ENCODE peak calls at places on chromosome 17, in nine cellular contexts. One of them, this sample, is unnamed.

GRCh38 chr17:61394630-61395408 is 4.8 kb upstream of the TBX2 start:
- DNase-seq in transverse colon: no peak
- DNase-seq in GM12878: no peak
- DNase-seq in ovary: no peak
- DNase-seq in K562: no peak
- DNase-seq in Peyer's patch: no peak
- DNase-seq in endothelial cell of umbilical vein: no peak
- DNase-seq in IMR-90: peak
- DNase-seq in sigmoid colon: no peak
- DNase-seq in this sample: no peak

GRCh38 chr17:15741624-15742023 is 9.5 kb downstream of the TBC1D26 start:
- DNase-seq in transverse colon: no peak
- DNase-seq in GM12878: no peak
- DNase-seq in ovary: no peak
- DNase-seq in K562: no peak
- DNase-seq in Peyer's patch: no peak
- DNase-seq in endothelial cell of umbilical vein: no peak
- DNase-seq in IMR-90: no peak
- DNase-seq in sigmoid colon: no peak
- DNase-seq in this sample: no peak

GRCh38 chr17:12744298-12744697 is 45.0 kb upstream of the ARHGAP44 start:
- DNase-seq in transverse colon: no peak
- DNase-seq in GM12878: no peak
- DNase-seq in ovary: no peak
- DNase-seq in K562: no peak
- DNase-seq in Peyer's patch: no peak
- DNase-seq in endothelial cell of umbilical vein: no peak
- DNase-seq in IMR-90: peak
- DNase-seq in sigmoid colon: no peak
- DNase-seq in this sample: no peak

GRCh38 chr17:35912942-35913341 is 17.6 kb downstream of the RDM1 start:
- DNase-seq in transverse colon: no peak
- DNase-seq in GM12878: no peak
- DNase-seq in ovary: no peak
- DNase-seq in K562: no peak
- DNase-seq in Peyer's patch: no peak
- DNase-seq in endothelial cell of umbilical vein: no peak
- DNase-seq in IMR-90: no peak
- DNase-seq in sigmoid colon: no peak
- DNase-seq in this sample: no peak

GRCh38 chr17:21239680-21240374 is 13.4 kb downstream of the NATD1 start:
- DNase-seq in transverse colon: no peak
- DNase-seq in GM12878: no peak
- DNase-seq in ovary: no peak
- DNase-seq in K562: peak
- DNase-seq in Peyer's patch: no peak
- DNase-seq in endothelial cell of umbilical vein: no peak
- DNase-seq in IMR-90: peak
- DNase-seq in sigmoid colon: no peak
- DNase-seq in this sample: peak

GRCh38 chr17:6701719-6702118 is 11.4 kb downstream of the SLC13A5 start:
- DNase-seq in transverse colon: no peak
- DNase-seq in GM12878: no peak
- DNase-seq in ovary: no peak
- DNase-seq in K562: peak
- DNase-seq in Peyer's patch: no peak
- DNase-seq in endothelial cell of umbilical vein: peak
- DNase-seq in IMR-90: no peak
- DNase-seq in sigmoid colon: peak
- DNase-seq in this sample: peak

GRCh38 chr17:77810536-77810935 is 148.0 kb upstream of the TNRC6C start:
- DNase-seq in transverse colon: peak
- DNase-seq in GM12878: no peak
- DNase-seq in ovary: no peak
- DNase-seq in K562: no peak
- DNase-seq in Peyer's patch: no peak
- DNase-seq in endothelial cell of umbilical vein: peak
- DNase-seq in IMR-90: peak
- DNase-seq in sigmoid colon: peak
- DNase-seq in this sample: no peak

GRCh38 chr17:76252040-76252954 is 12.0 kb upstream of the RNF157 start:
- DNase-seq in transverse colon: peak
- DNase-seq in GM12878: no peak
- DNase-seq in ovary: no peak
- DNase-seq in K562: no peak
- DNase-seq in Peyer's patch: peak
- DNase-seq in endothelial cell of umbilical vein: peak
- DNase-seq in IMR-90: peak
- DNase-seq in sigmoid colon: peak
- DNase-seq in this sample: no peak

GRCh38 chr17:29177541-29177870 is 2.7 kb downstream of the MYO18A start:
- DNase-seq in transverse colon: no peak
- DNase-seq in GM12878: no peak
- DNase-seq in ovary: no peak
- DNase-seq in K562: peak
- DNase-seq in Peyer's patch: no peak
- DNase-seq in endothelial cell of umbilical vein: no peak
- DNase-seq in IMR-90: no peak
- DNase-seq in sigmoid colon: no peak
- DNase-seq in this sample: peak

GRCh38 chr17:29177871-29178749 is 2.1 kb downstream of the MYO18A start:
- DNase-seq in transverse colon: peak
- DNase-seq in GM12878: no peak
- DNase-seq in ovary: no peak
- DNase-seq in K562: peak
- DNase-seq in Peyer's patch: peak
- DNase-seq in endothelial cell of umbilical vein: no peak
- DNase-seq in IMR-90: no peak
- DNase-seq in sigmoid colon: no peak
- DNase-seq in this sample: peak

GRCh38 chr17:29178750-29179231 is 1.4 kb downstream of the MYO18A start:
- DNase-seq in transverse colon: peak
- DNase-seq in GM12878: no peak
- DNase-seq in ovary: no peak
- DNase-seq in K562: no peak
- DNase-seq in Peyer's patch: peak
- DNase-seq in endothelial cell of umbilical vein: no peak
- DNase-seq in IMR-90: no peak
- DNase-seq in sigmoid colon: no peak
- DNase-seq in this sample: peak

GRCh38 chr17:29175349-29175748 is 4.8 kb downstream of the MYO18A start:
- DNase-seq in transverse colon: no peak
- DNase-seq in GM12878: no peak
- DNase-seq in ovary: no peak
- DNase-seq in K562: no peak
- DNase-seq in Peyer's patch: no peak
- DNase-seq in endothelial cell of umbilical vein: no peak
- DNase-seq in IMR-90: no peak
- DNase-seq in sigmoid colon: no peak
- DNase-seq in this sample: no peak

DNA sequence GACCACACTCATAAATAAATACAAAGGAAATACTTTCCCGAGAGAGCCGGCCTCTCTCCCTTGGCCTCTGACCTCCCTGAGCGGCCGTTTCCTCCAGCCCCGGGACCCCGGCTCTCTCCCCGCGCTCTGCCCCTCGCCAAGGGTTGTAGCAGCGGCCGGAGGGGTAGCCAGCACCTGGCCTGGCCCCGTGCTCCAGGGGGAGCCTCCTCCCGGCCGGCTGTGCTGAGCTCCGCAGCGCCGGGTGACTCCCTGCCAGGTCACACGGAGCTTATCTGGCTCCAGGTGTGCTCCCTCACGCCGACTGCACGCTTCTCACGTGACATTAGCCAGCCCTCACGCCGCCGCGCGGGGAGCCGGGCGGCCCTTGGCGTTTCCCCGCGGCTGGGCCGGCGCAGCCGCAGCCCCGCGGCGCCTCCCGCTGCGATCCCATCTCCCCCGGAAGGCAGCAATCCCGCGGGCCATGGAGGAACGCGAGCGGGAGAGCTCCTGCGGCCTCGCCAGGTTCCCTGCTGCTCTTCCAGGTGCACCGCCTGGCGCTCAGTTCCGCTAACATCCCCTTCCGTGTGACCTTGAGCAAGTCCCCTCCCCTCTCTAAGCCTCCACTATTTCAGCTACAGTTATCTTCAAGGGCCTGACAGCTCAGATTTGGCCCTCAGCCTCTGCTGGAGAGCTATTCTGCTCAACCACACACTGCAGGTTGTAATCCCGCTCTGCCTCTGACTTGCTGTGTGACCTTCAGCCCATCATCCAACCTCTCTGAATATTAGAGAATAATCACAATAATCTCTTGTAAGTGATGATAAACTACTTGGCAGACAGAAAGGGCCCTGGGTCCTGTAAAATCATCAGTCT is 3.5 kb downstream of the MYO18A start:
- DNase-seq in transverse colon: peak
- DNase-seq in GM12878: no peak
- DNase-seq in ovary: peak
- DNase-seq in K562: peak
- DNase-seq in Peyer's patch: peak
- DNase-seq in endothelial cell of umbilical vein: peak
- DNase-seq in IMR-90: peak
- DNase-seq in sigmoid colon: peak
- DNase-seq in this sample: peak
- TF ChIP-seq POLR2A in transverse colon: peak
- TF ChIP-seq POLR2A in GM12878: peak
- TF ChIP-seq POLR2A in ovary: no peak
- TF ChIP-seq POLR2A in K562: peak
- TF ChIP-seq POLR2A in Peyer's patch: peak
- TF ChIP-seq POLR2A in endothelial cell of umbilical vein: peak
- TF ChIP-seq POLR2A in IMR-90: no peak
- TF ChIP-seq POLR2A in sigmoid colon: no peak
- TF ChIP-seq POLR2A in this sample: peak

GRCh38 chr17:82367724-82368524 is 3.6 kb upstream of the UTS2R start:
- DNase-seq in transverse colon: no peak
- DNase-seq in GM12878: no peak
- DNase-seq in ovary: no peak
- DNase-seq in K562: peak
- DNase-seq in Peyer's patch: no peak
- DNase-seq in endothelial cell of umbilical vein: no peak
- DNase-seq in IMR-90: peak
- DNase-seq in sigmoid colon: no peak
- DNase-seq in this sample: no peak
- TF ChIP-seq POLR2A in transverse colon: no peak
- TF ChIP-seq POLR2A in GM12878: no peak
- TF ChIP-seq POLR2A in ovary: no peak
- TF ChIP-seq POLR2A in K562: peak
- TF ChIP-seq POLR2A in Peyer's patch: no peak
- TF ChIP-seq POLR2A in endothelial cell of umbilical vein: no peak
- TF ChIP-seq POLR2A in IMR-90: no peak
- TF ChIP-seq POLR2A in sigmoid colon: no peak
- TF ChIP-seq POLR2A in this sample: no peak

GRCh38 chr17:79405823-79406222 is 205.0 kb downstream of the RBFOX3 start:
- DNase-seq in transverse colon: no peak
- DNase-seq in GM12878: no peak
- DNase-seq in ovary: no peak
- DNase-seq in K562: no peak
- DNase-seq in Peyer's patch: no peak
- DNase-seq in endothelial cell of umbilical vein: no peak
- DNase-seq in IMR-90: no peak
- DNase-seq in sigmoid colon: no peak
- DNase-seq in this sample: no peak

GRCh38 chr17:79406316-79406715 is 204.5 kb downstream of the RBFOX3 start:
- DNase-seq in transverse colon: no peak
- DNase-seq in GM12878: no peak
- DNase-seq in ovary: no peak
- DNase-seq in K562: no peak
- DNase-seq in Peyer's patch: no peak
- DNase-seq in endothelial cell of umbilical vein: peak
- DNase-seq in IMR-90: no peak
- DNase-seq in sigmoid colon: no peak
- DNase-seq in this sample: no peak

GRCh38 chr17:79402275-79402674 is 208.6 kb downstream of the RBFOX3 start:
- DNase-seq in transverse colon: no peak
- DNase-seq in GM12878: no peak
- DNase-seq in ovary: no peak
- DNase-seq in K562: no peak
- DNase-seq in Peyer's patch: no peak
- DNase-seq in endothelial cell of umbilical vein: no peak
- DNase-seq in IMR-90: no peak
- DNase-seq in sigmoid colon: no peak
- DNase-seq in this sample: no peak

GRCh38 chr17:79401704-79402075 is 209.2 kb downstream of the RBFOX3 start:
- DNase-seq in transverse colon: no peak
- DNase-seq in GM12878: no peak
- DNase-seq in ovary: no peak
- DNase-seq in K562: no peak
- DNase-seq in Peyer's patch: no peak
- DNase-seq in endothelial cell of umbilical vein: no peak
- DNase-seq in IMR-90: no peak
- DNase-seq in sigmoid colon: no peak
- DNase-seq in this sample: no peak

DNA sequence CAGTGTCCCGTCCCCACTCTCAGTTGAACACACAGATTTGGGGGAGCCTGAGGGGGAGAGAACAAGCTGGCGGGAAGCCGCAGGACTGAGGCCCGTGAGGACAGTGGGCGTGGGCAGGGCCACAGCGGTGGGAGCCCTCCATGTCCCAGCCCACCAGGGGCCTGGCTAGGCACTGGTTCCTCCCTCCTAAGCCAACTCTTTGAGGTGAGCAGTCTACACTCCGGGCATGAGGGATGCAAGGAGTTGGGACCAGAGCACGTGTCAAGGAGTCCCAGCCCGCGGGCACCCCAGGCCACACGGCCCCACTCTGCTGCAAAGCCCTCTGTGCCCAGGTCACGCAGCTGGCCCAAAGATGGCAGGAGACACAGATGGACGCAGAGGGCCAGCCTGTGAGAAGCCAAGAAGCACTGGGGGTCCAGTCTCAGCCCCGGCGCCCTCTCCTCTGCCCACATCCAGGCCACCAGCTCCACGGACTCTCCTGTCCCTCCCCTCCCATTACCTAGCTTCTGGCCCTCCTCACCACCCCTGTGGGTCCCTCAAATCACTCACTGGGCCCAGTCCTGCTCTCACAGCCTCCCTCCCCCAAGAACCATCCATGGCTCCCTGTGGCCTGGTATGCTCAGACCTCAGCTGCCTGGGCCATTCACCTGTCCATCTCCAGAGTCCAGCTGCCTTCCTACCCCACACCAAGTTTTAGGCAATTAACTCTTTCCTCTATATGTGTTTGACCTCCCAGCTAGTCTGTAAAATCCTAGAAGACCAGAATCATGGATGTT is 206.5 kb downstream of the RBFOX3 start:
- DNase-seq in transverse colon: no peak
- DNase-seq in GM12878: no peak
- DNase-seq in ovary: no peak
- DNase-seq in K562: no peak
- DNase-seq in Peyer's patch: no peak
- DNase-seq in endothelial cell of umbilical vein: no peak
- DNase-seq in IMR-90: no peak
- DNase-seq in sigmoid colon: no peak
- DNase-seq in this sample: no peak
- TF ChIP-seq POLR2A in transverse colon: no peak
- TF ChIP-seq POLR2A in GM12878: no peak
- TF ChIP-seq POLR2A in ovary: no peak
- TF ChIP-seq POLR2A in K562: no peak
- TF ChIP-seq POLR2A in Peyer's patch: no peak
- TF ChIP-seq POLR2A in endothelial cell of umbilical vein: no peak
- TF ChIP-seq POLR2A in IMR-90: no peak
- TF ChIP-seq POLR2A in sigmoid colon: no peak
- TF ChIP-seq POLR2A in this sample: no peak

GRCh38 chr17:1650731-1651558 is 1.3 kb upstream of the RILP start:
- DNase-seq in transverse colon: peak
- DNase-seq in GM12878: no peak
- DNase-seq in ovary: no peak
- DNase-seq in K562: peak
- DNase-seq in Peyer's patch: peak
- DNase-seq in endothelial cell of umbilical vein: no peak
- DNase-seq in IMR-90: no peak
- DNase-seq in sigmoid colon: no peak
- DNase-seq in this sample: no peak

GRCh38 chr17:1648582-1649115 is 1.0 kb downstream of the RILP start:
- DNase-seq in transverse colon: peak
- DNase-seq in GM12878: peak
- DNase-seq in ovary: peak
- DNase-seq in K562: peak
- DNase-seq in Peyer's patch: peak
- DNase-seq in endothelial cell of umbilical vein: peak
- DNase-seq in IMR-90: peak
- DNase-seq in sigmoid colon: peak
- DNase-seq in this sample: peak

GRCh38 chr17:1649844-1650409 is at the start of gene RILP:
- DNase-seq in transverse colon: peak
- DNase-seq in GM12878: no peak
- DNase-seq in ovary: peak
- DNase-seq in K562: peak
- DNase-seq in Peyer's patch: peak
- DNase-seq in endothelial cell of umbilical vein: peak
- DNase-seq in IMR-90: no peak
- DNase-seq in sigmoid colon: peak
- DNase-seq in this sample: peak

GRCh38 chr17:1647802-1648581 is 1.7 kb downstream of the RILP start:
- DNase-seq in transverse colon: peak
- DNase-seq in GM12878: no peak
- DNase-seq in ovary: peak
- DNase-seq in K562: peak
- DNase-seq in Peyer's patch: no peak
- DNase-seq in endothelial cell of umbilical vein: peak
- DNase-seq in IMR-90: no peak
- DNase-seq in sigmoid colon: peak
- DNase-seq in this sample: no peak

GRCh38 chr17:1649116-1649843 is 386 bp downstream of the RILP start:
- DNase-seq in transverse colon: peak
- DNase-seq in GM12878: no peak
- DNase-seq in ovary: peak
- DNase-seq in K562: peak
- DNase-seq in Peyer's patch: no peak
- DNase-seq in endothelial cell of umbilical vein: peak
- DNase-seq in IMR-90: peak
- DNase-seq in sigmoid colon: peak
- DNase-seq in this sample: peak
- TF ChIP-seq POLR2A in transverse colon: peak
- TF ChIP-seq POLR2A in GM12878: peak
- TF ChIP-seq POLR2A in ovary: peak
- TF ChIP-seq POLR2A in K562: peak
- TF ChIP-seq POLR2A in Peyer's patch: peak
- TF ChIP-seq POLR2A in endothelial cell of umbilical vein: no peak
- TF ChIP-seq POLR2A in IMR-90: peak
- TF ChIP-seq POLR2A in sigmoid colon: peak
- TF ChIP-seq POLR2A in this sample: peak